ENCODE peak calls at places on chromosomes 3 and 15, in seven cellular contexts. One of them, this sample, is unnamed.

GRCh38 chr15:31858026-31858425 is 172.3 kb upstream of the CHRNA7 start:
- DNase-seq in neural progenitor cell: no peak
- DNase-seq in OCI-LY7: no peak
- DNase-seq in astrocyte: no peak
- DNase-seq in fibroblast of pulmonary artery: no peak
- DNase-seq in lower leg skin: no peak
- DNase-seq in GM06990: no peak
- DNase-seq in this sample: no peak

GRCh38 chr3:149512073-149512782 is 37.7 kb downstream of the TM4SF4 start:
- DNase-seq in lower leg skin: no peak
- DNase-seq in fibroblast of pulmonary artery: peak
- DNase-seq in neural progenitor cell: peak
- DNase-seq in OCI-LY7: peak
- DNase-seq in GM06990: no peak
- DNase-seq in astrocyte: peak
- DNase-seq in this sample: no peak

GRCh38 chr3:187808466-187809291 is 63.4 kb upstream of the BCL6 start:
- DNase-seq in GM06990: no peak
- DNase-seq in lower leg skin: no peak
- DNase-seq in fibroblast of pulmonary artery: no peak
- DNase-seq in OCI-LY7: peak
- DNase-seq in neural progenitor cell: peak
- DNase-seq in astrocyte: no peak
- DNase-seq in this sample: no peak

GRCh38 chr15:59994855-59995557 is 9.1 kb upstream of the FOXB1 start:
- DNase-seq in GM06990: no peak
- DNase-seq in OCI-LY7: no peak
- DNase-seq in astrocyte: no peak
- DNase-seq in lower leg skin: no peak
- DNase-seq in fibroblast of pulmonary artery: no peak
- DNase-seq in neural progenitor cell: peak
- DNase-seq in this sample: no peak

GRCh38 chr3:141407043-141407442 is 38.7 kb downstream of the ZBTB38 start:
- DNase-seq in neural progenitor cell: no peak
- DNase-seq in astrocyte: peak
- DNase-seq in fibroblast of pulmonary artery: peak
- DNase-seq in GM06990: no peak
- DNase-seq in OCI-LY7: no peak
- DNase-seq in lower leg skin: peak
- DNase-seq in this sample: no peak

GRCh38 chr3:195010551-195011100 is 260.3 kb downstream of the XXYLT1 start:
- DNase-seq in OCI-LY7: no peak
- DNase-seq in fibroblast of pulmonary artery: no peak
- DNase-seq in lower leg skin: peak
- DNase-seq in neural progenitor cell: no peak
- DNase-seq in GM06990: no peak
- DNase-seq in astrocyte: no peak
- DNase-seq in this sample: no peak

GRCh38 chr3:14319654-14320182 is 82.7 kb upstream of the SLC6A6 start:
- DNase-seq in astrocyte: peak
- DNase-seq in GM06990: peak
- DNase-seq in OCI-LY7: peak
- DNase-seq in lower leg skin: no peak
- DNase-seq in neural progenitor cell: peak
- DNase-seq in fibroblast of pulmonary artery: peak
- DNase-seq in this sample: peak

GRCh38 chr3:178948546-178948945 is 123.1 kb downstream of the ZMAT3 start:
- DNase-seq in fibroblast of pulmonary artery: no peak
- DNase-seq in OCI-LY7: no peak
- DNase-seq in lower leg skin: no peak
- DNase-seq in GM06990: no peak
- DNase-seq in neural progenitor cell: no peak
- DNase-seq in astrocyte: no peak
- DNase-seq in this sample: no peak

GRCh38 chr15:30924353-30924752 is 20.6 kb downstream of the FAN1 start:
- DNase-seq in lower leg skin: no peak
- DNase-seq in neural progenitor cell: no peak
- DNase-seq in GM06990: no peak
- DNase-seq in OCI-LY7: no peak
- DNase-seq in fibroblast of pulmonary artery: peak
- DNase-seq in astrocyte: peak
- DNase-seq in this sample: no peak

GRCh38 chr3:14536837-14537589 is 3.1 kb downstream of the GRIP2 start:
- DNase-seq in GM06990: no peak
- DNase-seq in fibroblast of pulmonary artery: no peak
- DNase-seq in OCI-LY7: no peak
- DNase-seq in lower leg skin: no peak
- DNase-seq in astrocyte: no peak
- DNase-seq in neural progenitor cell: no peak
- DNase-seq in this sample: no peak

GRCh38 chr3:191762323-191762960 is 301.5 kb downstream of the PYDC2 start:
- DNase-seq in astrocyte: peak
- DNase-seq in fibroblast of pulmonary artery: peak
- DNase-seq in GM06990: no peak
- DNase-seq in lower leg skin: no peak
- DNase-seq in neural progenitor cell: peak
- DNase-seq in OCI-LY7: no peak
- DNase-seq in this sample: no peak

GRCh38 chr3:113243071-113243470 is 31.7 kb downstream of the BOC start:
- DNase-seq in lower leg skin: no peak
- DNase-seq in fibroblast of pulmonary artery: no peak
- DNase-seq in neural progenitor cell: no peak
- DNase-seq in astrocyte: no peak
- DNase-seq in GM06990: no peak
- DNase-seq in OCI-LY7: no peak
- DNase-seq in this sample: no peak

GRCh38 chr3:64681827-64682226 is 6.0 kb downstream of the ADAMTS9 start:
- DNase-seq in lower leg skin: no peak
- DNase-seq in fibroblast of pulmonary artery: no peak
- DNase-seq in neural progenitor cell: no peak
- DNase-seq in GM06990: no peak
- DNase-seq in astrocyte: no peak
- DNase-seq in OCI-LY7: no peak
- DNase-seq in this sample: no peak

GRCh38 chr3:51682079-51682478 is 11.0 kb downstream of the TEX264 start:
- DNase-seq in fibroblast of pulmonary artery: peak
- DNase-seq in neural progenitor cell: peak
- DNase-seq in OCI-LY7: peak
- DNase-seq in astrocyte: peak
- DNase-seq in GM06990: peak
- DNase-seq in lower leg skin: peak
- DNase-seq in this sample: peak

GRCh38 chr3:53938645-53939044 is 47.0 kb upstream of the SELENOK start:
- DNase-seq in OCI-LY7: peak
- DNase-seq in fibroblast of pulmonary artery: peak
- DNase-seq in GM06990: peak
- DNase-seq in astrocyte: peak
- DNase-seq in neural progenitor cell: peak
- DNase-seq in lower leg skin: no peak
- DNase-seq in this sample: peak

GRCh38 chr3:76063019-76063418 is 277.7 kb upstream of the ZNF717 start:
- DNase-seq in GM06990: no peak
- DNase-seq in lower leg skin: no peak
- DNase-seq in neural progenitor cell: no peak
- DNase-seq in astrocyte: peak
- DNase-seq in fibroblast of pulmonary artery: peak
- DNase-seq in OCI-LY7: no peak
- DNase-seq in this sample: no peak

GRCh38 chr15:90211440-90212168 is 10.5 kb downstream of the SEMA4B start:
- DNase-seq in astrocyte: peak
- DNase-seq in OCI-LY7: no peak
- DNase-seq in lower leg skin: peak
- DNase-seq in GM06990: no peak
- DNase-seq in neural progenitor cell: no peak
- DNase-seq in fibroblast of pulmonary artery: no peak
- DNase-seq in this sample: no peak

GRCh38 chr15:90213123-90213817 is 12.1 kb downstream of the SEMA4B start:
- DNase-seq in neural progenitor cell: no peak
- DNase-seq in fibroblast of pulmonary artery: no peak
- DNase-seq in OCI-LY7: no peak
- DNase-seq in astrocyte: no peak
- DNase-seq in GM06990: no peak
- DNase-seq in lower leg skin: no peak
- DNase-seq in this sample: no peak

GRCh38 chr15:90213818-90214204 is 12.7 kb downstream of the SEMA4B start:
- DNase-seq in neural progenitor cell: no peak
- DNase-seq in lower leg skin: no peak
- DNase-seq in GM06990: no peak
- DNase-seq in astrocyte: no peak
- DNase-seq in fibroblast of pulmonary artery: no peak
- DNase-seq in OCI-LY7: no peak
- DNase-seq in this sample: no peak

GRCh38 chr15:90212221-90213079 is 11.3 kb downstream of the SEMA4B start:
- DNase-seq in fibroblast of pulmonary artery: no peak
- DNase-seq in astrocyte: no peak
- DNase-seq in OCI-LY7: no peak
- DNase-seq in GM06990: no peak
- DNase-seq in neural progenitor cell: no peak
- DNase-seq in lower leg skin: no peak
- DNase-seq in this sample: no peak

DNA sequence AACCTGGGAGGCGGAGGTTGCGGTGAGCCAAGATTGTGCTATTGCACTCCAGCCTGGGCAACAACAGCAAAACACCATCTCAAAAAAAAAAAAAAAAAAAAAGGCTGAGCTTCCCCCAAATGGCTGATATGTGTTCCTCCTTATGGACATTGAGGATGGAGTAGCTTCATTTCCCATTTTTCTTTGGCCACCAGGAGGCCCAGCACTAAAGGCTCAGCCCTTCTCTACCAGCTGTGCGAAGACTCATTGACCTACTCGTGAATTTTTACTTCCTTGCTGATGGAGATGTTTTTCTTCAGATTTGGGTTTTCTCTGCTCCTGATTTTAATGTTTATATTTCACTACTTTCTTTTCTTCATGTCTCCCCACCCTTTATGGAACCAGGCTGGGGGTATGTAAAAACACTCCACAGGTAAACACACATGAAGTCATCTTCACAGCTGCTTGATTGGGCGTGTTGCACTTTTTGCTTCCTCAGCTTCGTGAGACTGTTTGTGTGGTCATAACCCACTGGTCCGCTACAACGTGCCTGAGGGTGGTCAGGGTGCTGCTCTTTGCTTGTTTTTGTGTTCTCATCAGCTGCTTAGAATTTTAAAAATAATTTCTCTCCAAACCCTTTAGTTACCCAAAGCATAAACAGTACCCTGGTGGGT is 13.5 kb downstream of the SEMA4B start:
- DNase-seq in neural progenitor cell: no peak
- DNase-seq in astrocyte: no peak
- DNase-seq in OCI-LY7: no peak
- DNase-seq in fibroblast of pulmonary artery: no peak
- DNase-seq in lower leg skin: no peak
- DNase-seq in GM06990: no peak
- DNase-seq in this sample: no peak
- TF ChIP-seq CTCF in neural progenitor cell: peak
- TF ChIP-seq CTCF in astrocyte: peak
- TF ChIP-seq CTCF in OCI-LY7: no peak
- TF ChIP-seq CTCF in fibroblast of pulmonary artery: peak
- TF ChIP-seq CTCF in lower leg skin: no peak
- TF ChIP-seq CTCF in GM06990: peak
- TF ChIP-seq CTCF in this sample: peak

DNA sequence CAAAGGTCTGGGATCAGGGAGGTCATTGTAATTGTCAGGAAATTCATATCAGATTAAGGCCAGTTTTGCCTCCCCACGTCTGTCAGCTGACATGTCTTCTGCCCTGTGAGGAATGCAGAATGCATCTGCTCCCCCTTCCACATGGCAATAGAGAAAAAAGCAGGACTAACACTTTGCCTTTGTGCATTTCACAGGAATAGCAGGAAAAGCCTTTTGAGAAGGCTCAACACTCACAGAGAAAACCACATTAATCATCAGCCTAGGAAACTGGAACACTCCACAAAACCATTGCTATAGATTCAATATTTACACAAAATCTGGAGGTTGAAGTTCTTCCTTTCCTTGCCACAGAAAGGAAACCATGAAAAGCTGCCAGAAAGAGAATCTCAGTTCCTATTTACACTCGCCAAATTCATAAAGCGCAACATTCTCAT is 165.2 kb upstream of the HES1 start:
- DNase-seq in OCI-LY7: no peak
- DNase-seq in astrocyte: peak
- DNase-seq in fibroblast of pulmonary artery: no peak
- DNase-seq in neural progenitor cell: no peak
- DNase-seq in lower leg skin: no peak
- DNase-seq in GM06990: peak
- DNase-seq in this sample: no peak
- H3K4me3 ChIP-seq in OCI-LY7: no peak
- H3K4me3 ChIP-seq in astrocyte: no peak
- H3K4me3 ChIP-seq in fibroblast of pulmonary artery: no peak
- H3K4me3 ChIP-seq in neural progenitor cell: no peak
- H3K4me3 ChIP-seq in lower leg skin: no peak
- H3K4me3 ChIP-seq in GM06990: peak
- H3K4me3 ChIP-seq in this sample: no peak

GRCh38 chr3:29370451-29371420 is 89.9 kb downstream of the RBMS3 start:
- DNase-seq in lower leg skin: no peak
- DNase-seq in GM06990: no peak
- DNase-seq in neural progenitor cell: no peak
- DNase-seq in fibroblast of pulmonary artery: no peak
- DNase-seq in OCI-LY7: no peak
- DNase-seq in astrocyte: peak
- DNase-seq in this sample: no peak

GRCh38 chr3:29373016-29373690 is 92.3 kb downstream of the RBMS3 start:
- DNase-seq in GM06990: no peak
- DNase-seq in lower leg skin: no peak
- DNase-seq in fibroblast of pulmonary artery: peak
- DNase-seq in astrocyte: peak
- DNase-seq in OCI-LY7: no peak
- DNase-seq in neural progenitor cell: no peak
- DNase-seq in this sample: no peak

GRCh38 chr3:29374255-29374654 is 93.4 kb downstream of the RBMS3 start:
- DNase-seq in neural progenitor cell: no peak
- DNase-seq in astrocyte: no peak
- DNase-seq in lower leg skin: no peak
- DNase-seq in fibroblast of pulmonary artery: peak
- DNase-seq in GM06990: no peak
- DNase-seq in OCI-LY7: no peak
- DNase-seq in this sample: no peak

DNA sequence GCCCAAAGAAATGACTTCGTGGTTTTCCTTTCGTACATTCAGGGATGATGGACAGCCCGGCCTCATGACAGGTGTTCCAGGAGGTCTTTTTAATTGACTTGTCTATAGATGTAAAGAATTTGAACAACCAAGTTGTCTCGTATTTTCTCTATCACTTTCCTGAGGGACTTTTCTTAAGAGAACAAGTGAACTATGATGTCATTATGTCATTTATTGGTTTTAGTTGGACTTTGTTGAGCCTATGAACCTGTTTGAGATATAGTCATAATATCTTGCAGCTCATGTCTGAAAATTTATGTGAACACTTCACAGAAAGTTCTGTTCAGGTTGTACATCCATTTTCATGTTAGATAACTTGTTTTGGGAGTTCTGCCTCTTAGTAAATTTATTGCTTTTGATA is 89.2 kb downstream of the RBMS3 start:
- DNase-seq in GM06990: no peak
- DNase-seq in OCI-LY7: no peak
- DNase-seq in neural progenitor cell: no peak
- DNase-seq in astrocyte: no peak
- DNase-seq in lower leg skin: no peak
- DNase-seq in fibroblast of pulmonary artery: no peak
- DNase-seq in this sample: no peak
- TF ChIP-seq CTCF in GM06990: no peak
- TF ChIP-seq CTCF in OCI-LY7: no peak
- TF ChIP-seq CTCF in neural progenitor cell: no peak
- TF ChIP-seq CTCF in astrocyte: no peak
- TF ChIP-seq CTCF in lower leg skin: no peak
- TF ChIP-seq CTCF in fibroblast of pulmonary artery: no peak
- TF ChIP-seq CTCF in this sample: no peak

GRCh38 chr3:190554197-190554596 is 40.3 kb downstream of the IL1RAP start:
- DNase-seq in lower leg skin: no peak
- DNase-seq in astrocyte: no peak
- DNase-seq in neural progenitor cell: no peak
- DNase-seq in OCI-LY7: no peak
- DNase-seq in fibroblast of pulmonary artery: no peak
- DNase-seq in GM06990: no peak
- DNase-seq in this sample: no peak
- H3K4me3 ChIP-seq in lower leg skin: no peak
- H3K4me3 ChIP-seq in astrocyte: no peak
- H3K4me3 ChIP-seq in neural progenitor cell: no peak
- H3K4me3 ChIP-seq in OCI-LY7: no peak
- H3K4me3 ChIP-seq in fibroblast of pulmonary artery: no peak
- H3K4me3 ChIP-seq in GM06990: no peak
- H3K4me3 ChIP-seq in this sample: no peak

This sample was measured in GM12864.